ENCODE peak calls at places on chromosome 18, in ten cellular contexts. V, N, G, R, S, F, H, B, U and M are unnamed samples.

GRCh38 chr18:63518178-63519012 is 23.8 kb upstream of the SERPINB12 start:
- DNase-seq in V (peak), N (peak), G (peak), R (peak), S (peak), F (peak), H (peak), B (peak), U (peak), M (peak)

GRCh38 chr18:62346327-62347090 is 21.4 kb downstream of the TNFRSF11A start:
- DNase-seq in V (no peak), N (no peak), G (no peak), R (no peak), S (no peak), F (no peak), H (no peak), B (no peak), U (no peak), M (no peak)

GRCh38 chr18:48631851-48632250 is 93.0 kb downstream of the CTIF start:
- DNase-seq in V (no peak), N (no peak), G (no peak), R (no peak), S (no peak), F (no peak), H (no peak), B (no peak), U (no peak), M (no peak)

GRCh38 chr18:48846423-48846932 is 104.3 kb downstream of the SMAD7 start:
- DNase-seq in V (no peak), N (no peak), G (no peak), R (no peak), S (no peak), F (no peak), H (no peak), B (no peak), U (no peak), M (no peak)

GRCh38 chr18:36294031-36294430 is 3.5 kb upstream of the FHOD3 start:
- DNase-seq in V (no peak), N (no peak), G (no peak), R (no peak), S (no peak), F (peak), H (no peak), B (no peak), U (no peak), M (peak)

GRCh38 chr18:47409519-47409918 is 158.1 kb upstream of the SKOR2 start:
- DNase-seq in V (no peak), N (no peak), G (no peak), R (no peak), S (no peak), F (no peak), H (no peak), B (no peak), U (no peak), M (no peak)

GRCh38 chr18:12599543-12599942 is 58.4 kb downstream of the SPIRE1 start:
- DNase-seq in V (no peak), N (no peak), G (no peak), R (no peak), S (no peak), F (no peak), H (peak), B (no peak), U (no peak), M (no peak)

GRCh38 chr18:45874501-45875184 is 49.2 kb downstream of the SIGLEC15 start:
- DNase-seq in V (no peak), N (peak), G (no peak), R (peak), S (no peak), F (no peak), H (no peak), B (no peak), U (no peak), M (no peak)

GRCh38 chr18:13191779-13192178 is 26.8 kb upstream of the LDLRAD4 start:
- DNase-seq in V (no peak), N (no peak), G (no peak), R (no peak), S (no peak), F (no peak), H (no peak), B (no peak), U (no peak), M (no peak)

GRCh38 chr18:36912887-36913286 is 84.0 kb downstream of the KIAA1328 start:
- DNase-seq in V (no peak), N (no peak), G (no peak), R (no peak), S (no peak), F (no peak), H (no peak), B (no peak), U (no peak), M (no peak)

GRCh38 chr18:76422121-76422520 is 72.9 kb downstream of the ZNF516 start:
- DNase-seq in V (no peak), N (no peak), G (no peak), R (no peak), S (no peak), F (no peak), H (no peak), B (no peak), U (no peak), M (no peak)

GRCh38 chr18:55534547-55534946 is 53.4 kb downstream of the TCF4 start:
- DNase-seq in V (no peak), N (no peak), G (no peak), R (no peak), S (no peak), F (peak), H (no peak), B (no peak), U (no peak), M (no peak)

GRCh38 chr18:58590231-58590630 is 38.7 kb downstream of the ALPK2 start:
- DNase-seq in V (no peak), N (no peak), G (no peak), R (no peak), S (no peak), F (peak), H (no peak), B (no peak), U (no peak), M (no peak)

GRCh38 chr18:22314406-22314805 is 103.3 kb downstream of the CTAGE1 start:
- DNase-seq in V (peak), N (no peak), G (no peak), R (no peak), S (no peak), F (peak), H (no peak), B (no peak), U (no peak), M (peak)

GRCh38 chr18:21740724-21741510 is at the start of gene MIB1:
- DNase-seq in V (no peak), N (peak), G (peak), R (no peak), S (peak), F (peak), H (peak), B (peak), U (peak), M (no peak)